ENCODE peak calls at places on chromosome 7, in five cellular contexts. Q is heart right ventricle; P is anterior cingulate cortex; Z is stimulated activated CD4-positive, alpha-beta T cell treated with anti-CD3 and anti-CD28 coated beads, Interleukin-2, amount 100 ng/mL, for 48 hours; R is GOT3. V is an unnamed sample.

GRCh38 chr7:116710764-116711452 is 38.9 kb downstream of the MET start:
- DNase-seq in Z (no peak), P (no peak), R (no peak), Q (no peak), V (no peak)

GRCh38 chr7:69177941-69178494 is 420.3 kb upstream of the AUTS2 start:
- DNase-seq in R (no peak), Z (no peak), Q (no peak), P (no peak), V (peak)

GRCh38 chr7:20320322-20320721 is 10.4 kb upstream of the ITGB8 start:
- DNase-seq in Q (no peak), Z (no peak), R (no peak), P (no peak), V (no peak)

GRCh38 chr7:95246935-95247370 is 77.4 kb downstream of the PON1 start:
- DNase-seq in Z (no peak), R (no peak), Q (no peak), P (peak), V (no peak)

GRCh38 chr7:120964088-120964487 is 13.5 kb downstream of the ING3 start:
- DNase-seq in Q (no peak), P (no peak), Z (no peak), R (no peak), V (no peak)

GRCh38 chr7:100951888-100952560 is 2.7 kb downstream of the MUC3A start:
- DNase-seq in Q (no peak), P (no peak), Z (no peak), R (no peak), V (no peak)

GRCh38 chr7:107394831-107395230 is 75.0 kb upstream of the GPR22 start:
- DNase-seq in Z (no peak), Q (no peak), R (no peak), P (no peak), V (no peak)

GRCh38 chr7:93566876-93567275 is 7.6 kb downstream of the CALCR start:
- DNase-seq in Z (no peak), Q (no peak), R (no peak), P (no peak), V (no peak)

GRCh38 chr7:130897515-130898419 is 163.8 kb upstream of the KLF14 start:
- DNase-seq in Z (no peak), Q (no peak), P (no peak), R (no peak), V (no peak)

GRCh38 chr7:33667261-33667660 is 238.1 kb upstream of the BMPER start:
- DNase-seq in R (no peak), P (no peak), Q (no peak), Z (no peak), V (no peak)

GRCh38 chr7:150324366-150324961 is 1.1 kb upstream of the ACTR3C start:
- DNase-seq in R (no peak), P (no peak), Z (no peak), Q (no peak), V (peak)

GRCh38 chr7:36605261-36605660 is 119.0 kb downstream of the AOAH start:
- DNase-seq in Z (no peak), R (no peak), P (no peak), Q (no peak), V (no peak)

GRCh38 chr7:5692845-5693278 is 88.6 kb downstream of the RNF216 start:
- DNase-seq in Z (no peak), R (no peak), P (no peak), Q (no peak), V (no peak)

GRCh38 chr7:80348221-80348620 is 163.6 kb downstream of the GNAT3 start:
- DNase-seq in Q (no peak), R (no peak), P (no peak), Z (no peak), V (no peak)

GRCh38 chr7:82428186-82428961 is 15.2 kb downstream of the CACNA2D1 start:
- DNase-seq in Q (no peak), R (no peak), P (no peak), Z (no peak), V (no peak)

GRCh38 chr7:148941598-148942280 is 57.6 kb upstream of the EZH2 start:
- DNase-seq in P (no peak), R (peak), Z (peak), Q (peak), V (peak)